ENCODE peak calls at places on chromosomes 4 and X, in five cellular contexts. One of them, this sample, is unnamed.

GRCh38 chrX:38660395-38661179 is 99.2 kb downstream of the TSPAN7 start:
- DNase-seq in dermis blood vessel endothelial cell: no peak
- DNase-seq in DMS79 treated with DMSO at 0.1 percent for 48 hours: no peak
- DNase-seq in ovary: no peak
- DNase-seq in Calu3: no peak
- DNase-seq in this sample: no peak

GRCh38 chrX:38400401-38400910 is 48.1 kb downstream of the OTC start:
- DNase-seq in DMS79 treated with DMSO at 0.1 percent for 48 hours: no peak
- DNase-seq in Calu3: no peak
- DNase-seq in ovary: no peak
- DNase-seq in dermis blood vessel endothelial cell: no peak
- DNase-seq in this sample: no peak

GRCh38 chr4:128176643-128177042 is 111.0 kb downstream of the PGRMC2 start:
- DNase-seq in ovary: no peak
- DNase-seq in DMS79 treated with DMSO at 0.1 percent for 48 hours: no peak
- DNase-seq in dermis blood vessel endothelial cell: no peak
- DNase-seq in Calu3: no peak
- DNase-seq in this sample: no peak

GRCh38 chr4:40516651-40517050 is 113.0 kb downstream of the RBM47 start:
- DNase-seq in dermis blood vessel endothelial cell: no peak
- DNase-seq in Calu3: peak
- DNase-seq in DMS79 treated with DMSO at 0.1 percent for 48 hours: no peak
- DNase-seq in ovary: no peak
- DNase-seq in this sample: no peak

GRCh38 chrX:49659771-49660170 is 36.0 kb downstream of the PAGE1 start:
- DNase-seq in dermis blood vessel endothelial cell: no peak
- DNase-seq in Calu3: no peak
- DNase-seq in DMS79 treated with DMSO at 0.1 percent for 48 hours: no peak
- DNase-seq in ovary: no peak
- DNase-seq in this sample: no peak

GRCh38 chr4:158962396-158962795 is 140.5 kb upstream of the RAPGEF2 start:
- DNase-seq in ovary: no peak
- DNase-seq in DMS79 treated with DMSO at 0.1 percent for 48 hours: no peak
- DNase-seq in dermis blood vessel endothelial cell: no peak
- DNase-seq in Calu3: no peak
- DNase-seq in this sample: no peak

GRCh38 chrX:136262812-136263315 is 11.7 kb upstream of the MAP7D3 start:
- DNase-seq in dermis blood vessel endothelial cell: no peak
- DNase-seq in ovary: no peak
- DNase-seq in DMS79 treated with DMSO at 0.1 percent for 48 hours: no peak
- DNase-seq in Calu3: no peak
- DNase-seq in this sample: no peak

GRCh38 chrX:109920325-109920724 is 82.6 kb upstream of the TMEM164 start:
- DNase-seq in ovary: no peak
- DNase-seq in dermis blood vessel endothelial cell: no peak
- DNase-seq in DMS79 treated with DMSO at 0.1 percent for 48 hours: no peak
- DNase-seq in Calu3: no peak
- DNase-seq in this sample: no peak

GRCh38 chr4:25258980-25259578 is 25.2 kb downstream of the PI4K2B start:
- DNase-seq in ovary: no peak
- DNase-seq in dermis blood vessel endothelial cell: peak
- DNase-seq in Calu3: no peak
- DNase-seq in DMS79 treated with DMSO at 0.1 percent for 48 hours: no peak
- DNase-seq in this sample: no peak

GRCh38 chr4:2371765-2372487 is 46.5 kb downstream of the ZFYVE28 start:
- DNase-seq in ovary: no peak
- DNase-seq in DMS79 treated with DMSO at 0.1 percent for 48 hours: no peak
- DNase-seq in Calu3: no peak
- DNase-seq in dermis blood vessel endothelial cell: no peak
- DNase-seq in this sample: no peak

GRCh38 chr4:19278665-19279064 is 973.0 kb upstream of the SLIT2 start:
- DNase-seq in Calu3: no peak
- DNase-seq in dermis blood vessel endothelial cell: no peak
- DNase-seq in ovary: no peak
- DNase-seq in DMS79 treated with DMSO at 0.1 percent for 48 hours: no peak
- DNase-seq in this sample: no peak

GRCh38 chr4:155900402-155900801 is 3.1 kb upstream of the TDO2 start:
- DNase-seq in Calu3: no peak
- DNase-seq in dermis blood vessel endothelial cell: no peak
- DNase-seq in DMS79 treated with DMSO at 0.1 percent for 48 hours: no peak
- DNase-seq in ovary: no peak
- DNase-seq in this sample: no peak

GRCh38 chr4:163544407-163545038 is 50.0 kb downstream of the TMA16 start:
- DNase-seq in Calu3: peak
- DNase-seq in dermis blood vessel endothelial cell: peak
- DNase-seq in ovary: peak
- DNase-seq in DMS79 treated with DMSO at 0.1 percent for 48 hours: peak
- DNase-seq in this sample: peak

GRCh38 chrX:1491851-1492349 is 39.2 kb upstream of the ASMTL start:
- DNase-seq in ovary: no peak
- DNase-seq in dermis blood vessel endothelial cell: peak
- DNase-seq in Calu3: peak
- DNase-seq in DMS79 treated with DMSO at 0.1 percent for 48 hours: no peak
- DNase-seq in this sample: no peak

GRCh38 chrX:19030805-19031204 is 46.9 kb upstream of the PHKA2 start:
- DNase-seq in Calu3: peak
- DNase-seq in DMS79 treated with DMSO at 0.1 percent for 48 hours: no peak
- DNase-seq in ovary: no peak
- DNase-seq in dermis blood vessel endothelial cell: no peak
- DNase-seq in this sample: no peak

GRCh38 chrX:103376979-103377324 is 614 bp downstream of the BEX3 start:
- DNase-seq in ovary: peak
- DNase-seq in Calu3: no peak
- DNase-seq in dermis blood vessel endothelial cell: peak
- DNase-seq in DMS79 treated with DMSO at 0.1 percent for 48 hours: peak
- DNase-seq in this sample: no peak

GRCh38 chr4:112736718-112737135 is 99.8 kb downstream of the LARP7 start:
- DNase-seq in DMS79 treated with DMSO at 0.1 percent for 48 hours: no peak
- DNase-seq in dermis blood vessel endothelial cell: no peak
- DNase-seq in ovary: no peak
- DNase-seq in Calu3: no peak
- DNase-seq in this sample: no peak

GRCh38 chr4:121243476-121243875 is 79.4 kb upstream of the TNIP3 start:
- DNase-seq in Calu3: no peak
- DNase-seq in ovary: no peak
- DNase-seq in dermis blood vessel endothelial cell: no peak
- DNase-seq in DMS79 treated with DMSO at 0.1 percent for 48 hours: no peak
- DNase-seq in this sample: no peak

GRCh38 chr4:137638934-137639333 is 106.6 kb upstream of the PCDH18 start:
- DNase-seq in ovary: no peak
- DNase-seq in DMS79 treated with DMSO at 0.1 percent for 48 hours: no peak
- DNase-seq in Calu3: no peak
- DNase-seq in dermis blood vessel endothelial cell: no peak
- DNase-seq in this sample: no peak

GRCh38 chr4:159360549-159360948 is 257.7 kb downstream of the RAPGEF2 start:
- DNase-seq in DMS79 treated with DMSO at 0.1 percent for 48 hours: no peak
- DNase-seq in dermis blood vessel endothelial cell: peak
- DNase-seq in ovary: no peak
- DNase-seq in Calu3: no peak
- DNase-seq in this sample: no peak

GRCh38 chrX:105018865-105019264 is 201.6 kb downstream of the TEX13A start:
- DNase-seq in dermis blood vessel endothelial cell: no peak
- DNase-seq in DMS79 treated with DMSO at 0.1 percent for 48 hours: no peak
- DNase-seq in ovary: no peak
- DNase-seq in Calu3: no peak
- DNase-seq in this sample: no peak

This sample was measured in T-helper 2 cell.